ENCODE peak calls at places on chromosomes 13 and 19, in six cellular contexts. One of them, this sample, is unnamed.
A peak's percentile ranks its signal among the peaks of the same experiment; 100 is the strongest.

GRCh38 chr19:44988896-44989563 is 12.2 kb upstream of the RELB start:
- DNase-seq in mammary epithelial cell: peak; percentile 35
- DNase-seq in mesendoderm: peak; percentile 66
- DNase-seq in H9: peak; percentile 79
- DNase-seq in neural progenitor cell: peak; percentile 79
- DNase-seq in GM12878: no peak
- DNase-seq in this sample: peak; percentile 28

GRCh38 chr19:33071887-33072286 is 7.2 kb upstream of the RHPN2 start:
- DNase-seq in mammary epithelial cell: peak; percentile 37
- DNase-seq in mesendoderm: no peak
- DNase-seq in H9: no peak
- DNase-seq in neural progenitor cell: no peak
- DNase-seq in GM12878: no peak
- DNase-seq in this sample: peak; percentile 32

GRCh38 chr19:47190167-47190727 is 40.8 kb downstream of the BBC3 start:
- DNase-seq in mammary epithelial cell: peak; percentile 33
- DNase-seq in mesendoderm: no peak
- DNase-seq in H9: no peak
- DNase-seq in neural progenitor cell: no peak
- DNase-seq in GM12878: no peak
- DNase-seq in this sample: peak; percentile 84

GRCh38 chr19:1401889-1402217 is 511 bp upstream of the GAMT start:
- DNase-seq in mammary epithelial cell: no peak
- DNase-seq in mesendoderm: no peak
- DNase-seq in H9: no peak
- DNase-seq in neural progenitor cell: no peak
- DNase-seq in GM12878: no peak
- DNase-seq in this sample: no peak

GRCh38 chr19:7575426-7576040 is 20.1 kb upstream of the CAMSAP3 start:
- DNase-seq in mammary epithelial cell: peak; percentile 66
- DNase-seq in mesendoderm: no peak
- DNase-seq in H9: no peak
- DNase-seq in neural progenitor cell: no peak
- DNase-seq in GM12878: no peak
- DNase-seq in this sample: no peak

GRCh38 chr13:46385946-46386345 is 1.1 kb downstream of the RUBCNL start:
- DNase-seq in mammary epithelial cell: no peak
- DNase-seq in mesendoderm: peak; percentile 81
- DNase-seq in H9: peak; percentile 30
- DNase-seq in neural progenitor cell: peak; percentile 5
- DNase-seq in GM12878: no peak
- DNase-seq in this sample: no peak

GRCh38 chr19:7729831-7730285 is 2.1 kb downstream of the CLEC4G start:
- DNase-seq in mammary epithelial cell: no peak
- DNase-seq in mesendoderm: no peak
- DNase-seq in H9: peak; percentile 68
- DNase-seq in neural progenitor cell: no peak
- DNase-seq in GM12878: no peak
- DNase-seq in this sample: no peak

GRCh38 chr19:33683881-33684549 is 62.3 kb downstream of the CHST8 start:
- DNase-seq in mammary epithelial cell: peak; percentile 55
- DNase-seq in mesendoderm: peak; percentile 84
- DNase-seq in H9: peak; percentile 90
- DNase-seq in neural progenitor cell: peak; percentile 94
- DNase-seq in GM12878: no peak
- DNase-seq in this sample: peak; percentile 18

GRCh38 chr13:46492946-46493345 is 60.0 kb upstream of the LRCH1 start:
- DNase-seq in mammary epithelial cell: peak; percentile 16
- DNase-seq in mesendoderm: peak; percentile 66
- DNase-seq in H9: no peak
- DNase-seq in neural progenitor cell: peak; percentile 63
- DNase-seq in GM12878: no peak
- DNase-seq in this sample: peak; percentile 11

GRCh38 chr19:1281895-1282287 is 3.8 kb upstream of the EFNA2 start:
- DNase-seq in mammary epithelial cell: no peak
- DNase-seq in mesendoderm: no peak
- DNase-seq in H9: no peak
- DNase-seq in neural progenitor cell: no peak
- DNase-seq in GM12878: no peak
- DNase-seq in this sample: no peak

GRCh38 chr13:34172048-34172447 is 354.1 kb downstream of the RFC3 start:
- DNase-seq in mammary epithelial cell: no peak
- DNase-seq in mesendoderm: no peak
- DNase-seq in H9: no peak
- DNase-seq in neural progenitor cell: no peak
- DNase-seq in GM12878: no peak
- DNase-seq in this sample: no peak

GRCh38 chr13:47226516-47226915 is 329.7 kb upstream of the HTR2A start:
- DNase-seq in mammary epithelial cell: peak; percentile 10
- DNase-seq in mesendoderm: no peak
- DNase-seq in H9: no peak
- DNase-seq in neural progenitor cell: no peak
- DNase-seq in GM12878: no peak
- DNase-seq in this sample: no peak

GRCh38 chr13:50448535-50448981 is 394.9 kb downstream of the DLEU7 start:
- DNase-seq in mammary epithelial cell: peak; percentile 60
- DNase-seq in mesendoderm: no peak
- DNase-seq in H9: no peak
- DNase-seq in neural progenitor cell: no peak
- DNase-seq in GM12878: no peak
- DNase-seq in this sample: no peak

GRCh38 chr19:52142001-52142595 is 2.4 kb upstream of the ZNF616 start:
- DNase-seq in mammary epithelial cell: peak; percentile 74
- DNase-seq in mesendoderm: no peak
- DNase-seq in H9: no peak
- DNase-seq in neural progenitor cell: no peak
- DNase-seq in GM12878: no peak
- DNase-seq in this sample: no peak

GRCh38 chr19:22595422-22595821 is 38.7 kb upstream of the ZNF492 start:
- DNase-seq in mammary epithelial cell: no peak
- DNase-seq in mesendoderm: no peak
- DNase-seq in H9: no peak
- DNase-seq in neural progenitor cell: no peak
- DNase-seq in GM12878: no peak
- DNase-seq in this sample: no peak

GRCh38 chr19:13156968-13157882 is 7.0 kb downstream of the IER2 start:
- DNase-seq in mammary epithelial cell: no peak
- DNase-seq in mesendoderm: no peak
- DNase-seq in H9: no peak
- DNase-seq in neural progenitor cell: no peak
- DNase-seq in GM12878: no peak
- DNase-seq in this sample: no peak

GRCh38 chr19:44701228-44701627 is 2.3 kb downstream of the CEACAM16 start:
- DNase-seq in mammary epithelial cell: no peak
- DNase-seq in mesendoderm: no peak
- DNase-seq in H9: no peak
- DNase-seq in neural progenitor cell: no peak
- DNase-seq in GM12878: no peak
- DNase-seq in this sample: no peak

GRCh38 chr13:80547885-80548284 is 207.0 kb upstream of the SPRY2 start:
- DNase-seq in mammary epithelial cell: no peak
- DNase-seq in mesendoderm: peak; percentile 59
- DNase-seq in H9: no peak
- DNase-seq in neural progenitor cell: no peak
- DNase-seq in GM12878: no peak
- DNase-seq in this sample: no peak

GRCh38 chr19:4597975-4598671 is 38.6 kb upstream of the SEMA6B start:
- DNase-seq in mammary epithelial cell: no peak
- DNase-seq in mesendoderm: peak; percentile 70
- DNase-seq in H9: peak; percentile 83
- DNase-seq in neural progenitor cell: peak; percentile 93
- DNase-seq in GM12878: no peak
- DNase-seq in this sample: no peak

GRCh38 chr19:53942001-53942786 is 20.5 kb upstream of the CACNG8 start:
- DNase-seq in mammary epithelial cell: no peak
- DNase-seq in mesendoderm: peak; percentile 96
- DNase-seq in H9: peak; percentile 97
- DNase-seq in neural progenitor cell: peak; percentile 96
- DNase-seq in GM12878: no peak
- DNase-seq in this sample: no peak

GRCh38 chr13:44389856-44390255 is 16.2 kb downstream of the SERP2 start:
- DNase-seq in mammary epithelial cell: no peak
- DNase-seq in mesendoderm: no peak
- DNase-seq in H9: no peak
- DNase-seq in neural progenitor cell: no peak
- DNase-seq in GM12878: no peak
- DNase-seq in this sample: no peak

GRCh38 chr19:3693030-3693925 is 7.0 kb downstream of the PIP5K1C start:
- DNase-seq in mammary epithelial cell: no peak
- DNase-seq in mesendoderm: no peak
- DNase-seq in H9: no peak
- DNase-seq in neural progenitor cell: no peak
- DNase-seq in GM12878: no peak
- DNase-seq in this sample: no peak

GRCh38 chr19:7115721-7116120 is 46.2 kb downstream of the ZNF557 start:
- DNase-seq in mammary epithelial cell: no peak
- DNase-seq in mesendoderm: no peak
- DNase-seq in H9: no peak
- DNase-seq in neural progenitor cell: no peak
- DNase-seq in GM12878: no peak
- DNase-seq in this sample: no peak

GRCh38 chr19:23520441-23520840 is 125.2 kb upstream of the ZNF91 start:
- DNase-seq in mammary epithelial cell: no peak
- DNase-seq in mesendoderm: no peak
- DNase-seq in H9: no peak
- DNase-seq in neural progenitor cell: no peak
- DNase-seq in GM12878: no peak
- DNase-seq in this sample: no peak

DNA sequence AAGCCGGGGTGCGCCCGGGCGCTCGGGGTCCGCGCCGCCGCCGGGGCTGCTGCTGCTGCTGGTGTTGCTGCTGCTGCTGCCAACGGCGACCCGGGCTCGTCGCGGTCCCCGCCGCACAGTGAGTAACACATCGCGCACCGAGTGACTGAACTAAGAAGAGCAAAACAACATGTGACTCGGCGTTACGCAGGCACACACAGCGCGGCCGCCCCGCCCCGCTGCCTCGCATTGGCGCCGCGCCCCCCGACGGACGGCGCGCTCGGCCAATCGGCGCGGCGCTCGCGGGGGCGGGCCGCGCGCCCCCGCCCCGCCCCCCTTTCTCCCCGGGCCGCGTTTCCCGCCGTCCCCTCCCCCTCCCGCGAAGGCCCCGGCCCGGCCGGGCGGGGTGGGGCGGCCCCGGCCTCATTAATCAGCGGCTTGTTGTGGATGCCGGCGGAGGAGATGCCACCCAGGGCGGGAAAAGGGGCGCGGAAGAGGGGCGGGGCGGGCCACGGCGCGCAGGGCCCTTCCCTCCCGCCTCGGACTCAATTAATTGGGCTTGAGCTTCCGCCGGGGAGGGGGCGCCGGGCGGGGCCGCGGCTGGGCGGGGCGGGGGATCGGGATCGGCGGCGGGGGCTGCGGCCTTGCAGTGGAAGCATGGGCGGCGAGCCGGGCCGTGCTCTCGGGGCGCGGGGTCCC is at the start of gene IRS2:
- DNase-seq in mammary epithelial cell: peak; percentile 90
- DNase-seq in mesendoderm: peak; percentile 95
- DNase-seq in H9: peak; percentile 95
- DNase-seq in neural progenitor cell: peak; percentile 98
- DNase-seq in GM12878: no peak
- DNase-seq in this sample: peak; percentile 85
- H3K9ac ChIP-seq in mammary epithelial cell: peak within 1 kb of the TSS; percentile 72
- H3K9ac ChIP-seq in mesendoderm: peak within 1 kb of the TSS; percentile 74
- H3K9ac ChIP-seq in H9: peak within 1 kb of the TSS; percentile 63
- H3K9ac ChIP-seq in neural progenitor cell: peak within 1 kb of the TSS; percentile 55
- H3K9ac ChIP-seq in GM12878: no peak within 1 kb of the TSS
- H3K9ac ChIP-seq in this sample: peak within 1 kb of the TSS; percentile 86

GRCh38 chr19:18206018-18206417 is 2.2 kb upstream of the RAB3A start:
- DNase-seq in mammary epithelial cell: no peak
- DNase-seq in mesendoderm: no peak
- DNase-seq in H9: no peak
- DNase-seq in neural progenitor cell: no peak
- DNase-seq in GM12878: no peak
- DNase-seq in this sample: no peak
- H3K9ac ChIP-seq in mammary epithelial cell: no peak overlapping the region
- H3K9ac ChIP-seq in mesendoderm: peak overlapping the region; percentile 89
- H3K9ac ChIP-seq in H9: no peak overlapping the region
- H3K9ac ChIP-seq in neural progenitor cell: no peak overlapping the region
- H3K9ac ChIP-seq in GM12878: no peak overlapping the region
- H3K9ac ChIP-seq in this sample: peak overlapping the region; percentile 83

DNA sequence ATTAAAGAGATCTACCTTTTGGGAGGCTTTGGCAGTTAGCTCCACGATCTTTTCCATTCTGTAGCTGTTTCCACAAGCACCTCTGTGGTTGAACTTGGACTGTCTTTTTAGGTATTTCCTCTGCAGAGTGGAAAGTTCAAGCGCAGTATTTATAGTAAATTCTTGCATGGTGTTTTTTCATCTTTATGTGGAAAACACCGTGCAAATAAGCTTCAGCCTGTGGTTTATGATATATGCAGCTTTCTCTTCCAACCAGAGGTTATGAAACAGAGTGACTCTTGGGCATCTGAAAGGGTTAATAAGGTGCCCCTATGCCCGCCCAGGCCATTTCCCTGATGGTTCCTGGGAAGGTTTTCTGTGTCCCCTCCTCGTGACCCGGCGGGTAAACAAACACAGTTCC is 39.6 kb upstream of the RNF113B start:
- DNase-seq in mammary epithelial cell: no peak
- DNase-seq in mesendoderm: no peak
- DNase-seq in H9: no peak
- DNase-seq in neural progenitor cell: no peak
- DNase-seq in GM12878: peak; percentile 15
- DNase-seq in this sample: no peak
- H3K9ac ChIP-seq in mammary epithelial cell: no peak overlapping the region
- H3K9ac ChIP-seq in mesendoderm: no peak overlapping the region
- H3K9ac ChIP-seq in H9: no peak overlapping the region
- H3K9ac ChIP-seq in neural progenitor cell: no peak overlapping the region
- H3K9ac ChIP-seq in GM12878: no peak overlapping the region
- H3K9ac ChIP-seq in this sample: no peak overlapping the region

GRCh38 chr19:48443731-48444128 is 2.1 kb upstream of the GRWD1 start:
- DNase-seq in mammary epithelial cell: no peak
- DNase-seq in mesendoderm: no peak
- DNase-seq in H9: no peak
- DNase-seq in neural progenitor cell: no peak
- DNase-seq in GM12878: no peak
- DNase-seq in this sample: no peak
- H3K9ac ChIP-seq in mammary epithelial cell: no peak overlapping the region
- H3K9ac ChIP-seq in mesendoderm: no peak overlapping the region
- H3K9ac ChIP-seq in H9: no peak overlapping the region
- H3K9ac ChIP-seq in neural progenitor cell: no peak overlapping the region
- H3K9ac ChIP-seq in GM12878: no peak overlapping the region
- H3K9ac ChIP-seq in this sample: no peak overlapping the region

GRCh38 chr19:6067975-6068374 is 42.3 kb downstream of the RFX2 start:
- DNase-seq in mammary epithelial cell: no peak
- DNase-seq in mesendoderm: no peak
- DNase-seq in H9: no peak
- DNase-seq in neural progenitor cell: no peak
- DNase-seq in GM12878: no peak
- DNase-seq in this sample: no peak
- H3K9ac ChIP-seq in mammary epithelial cell: no peak overlapping the region
- H3K9ac ChIP-seq in mesendoderm: no peak overlapping the region
- H3K9ac ChIP-seq in H9: no peak overlapping the region
- H3K9ac ChIP-seq in neural progenitor cell: no peak overlapping the region
- H3K9ac ChIP-seq in GM12878: no peak overlapping the region
- H3K9ac ChIP-seq in this sample: peak overlapping the region; percentile 84

GRCh38 chr19:50450369-50451222 is 17.9 kb downstream of the MYBPC2 start:
- DNase-seq in mammary epithelial cell: no peak
- DNase-seq in mesendoderm: no peak
- DNase-seq in H9: no peak
- DNase-seq in neural progenitor cell: no peak
- DNase-seq in GM12878: no peak
- DNase-seq in this sample: no peak
- H3K9ac ChIP-seq in mammary epithelial cell: no peak overlapping the region
- H3K9ac ChIP-seq in mesendoderm: no peak overlapping the region
- H3K9ac ChIP-seq in H9: no peak overlapping the region
- H3K9ac ChIP-seq in neural progenitor cell: no peak overlapping the region
- H3K9ac ChIP-seq in GM12878: no peak overlapping the region
- H3K9ac ChIP-seq in this sample: no peak overlapping the region